ENCODE peak calls at places on chromosomes 16 and 17, in ten cellular contexts. S is AG10803, K is spleen, W is activated T-cell treated with anti-CD3 and anti-CD28 coated beads for 24 hours, E is suprapubic skin, X is foreskin fibroblast, M is cardiac muscle cell, T is mesothelial cell of epicardium, P is kidney glomerular epithelial cell, Z is colonic mucosa. Q is an unnamed sample.

GRCh38 chr17:29836643-29837042 is 93.4 kb downstream of the SSH2 start:
- DNase-seq in S (peak), K (no peak), W (no peak), E (no peak), X (peak), M (peak), T (no peak), P (no peak), Z (no peak), Q (no peak)

GRCh38 chr17:76953066-76953465 is 84.9 kb downstream of the MGAT5B start:
- DNase-seq in S (no peak), K (peak), W (no peak), E (no peak), X (no peak), M (no peak), T (no peak), P (no peak), Z (no peak), Q (no peak)

GRCh38 chr17:38589462-38590114 is 16.2 kb downstream of the SRCIN1 start:
- DNase-seq in S (no peak), K (no peak), W (no peak), E (no peak), X (no peak), M (no peak), T (no peak), P (no peak), Z (no peak), Q (no peak)

GRCh38 chr17:14299261-14300093 is 1.4 kb upstream of the HS3ST3B1 start:
- DNase-seq in S (peak), K (peak), W (no peak), E (peak), X (peak), M (peak), T (peak), P (no peak), Z (peak), Q (peak)

GRCh38 chr17:80033840-80034239 is 1.8 kb downstream of the TBC1D16 start:
- DNase-seq in S (no peak), K (no peak), W (no peak), E (no peak), X (no peak), M (no peak), T (no peak), P (no peak), Z (no peak), Q (no peak)

GRCh38 chr16:66419527-66419926 is 7.6 kb upstream of the BEAN1 start:
- DNase-seq in S (no peak), K (no peak), W (no peak), E (no peak), X (no peak), M (no peak), T (no peak), P (no peak), Z (no peak), Q (no peak)

GRCh38 chr16:88378401-88378800 is 4.4 kb upstream of the ZNF469 start:
- DNase-seq in S (no peak), K (peak), W (no peak), E (no peak), X (no peak), M (no peak), T (no peak), P (no peak), Z (no peak), Q (no peak)

GRCh38 chr17:75346906-75347305 is 57.7 kb upstream of the SLC25A19 start:
- DNase-seq in S (peak), K (no peak), W (no peak), E (no peak), X (peak), M (peak), T (no peak), P (no peak), Z (no peak), Q (peak)

GRCh38 chr16:70553175-70553574 is 29.6 kb downstream of the SF3B3 start:
- DNase-seq in S (peak), K (no peak), W (no peak), E (no peak), X (peak), M (peak), T (no peak), P (no peak), Z (no peak), Q (no peak)

GRCh38 chr17:68512967-68513474 is 791 bp downstream of the PRKAR1A start:
- DNase-seq in S (peak), K (no peak), W (no peak), E (peak), X (peak), M (peak), T (peak), P (peak), Z (peak), Q (no peak)

GRCh38 chr17:79402275-79402674 is 208.6 kb downstream of the RBFOX3 start:
- DNase-seq in S (no peak), K (no peak), W (no peak), E (no peak), X (no peak), M (no peak), T (no peak), P (no peak), Z (no peak), Q (no peak)

GRCh38 chr16:15858921-15859668 is 2.3 kb upstream of the MYH11 start:
- DNase-seq in S (no peak), K (no peak), W (no peak), E (no peak), X (no peak), M (no peak), T (no peak), P (no peak), Z (no peak), Q (no peak)

GRCh38 chr17:15971108-15971507 is 26.2 kb downstream of the ADORA2B start:
- DNase-seq in S (no peak), K (no peak), W (no peak), E (no peak), X (no peak), M (no peak), T (no peak), P (no peak), Z (no peak), Q (no peak)

GRCh38 chr16:83835972-83836566 is 28.3 kb downstream of the HSBP1 start:
- DNase-seq in S (peak), K (no peak), W (no peak), E (no peak), X (peak), M (peak), T (no peak), P (peak), Z (no peak), Q (no peak)

GRCh38 chr16:81384006-81384405 is 60.6 kb upstream of the CMIP start:
- DNase-seq in S (peak), K (no peak), W (no peak), E (no peak), X (no peak), M (peak), T (no peak), P (peak), Z (no peak), Q (no peak)

GRCh38 chr16:17375388-17376304 is 95.1 kb downstream of the XYLT1 start:
- DNase-seq in S (no peak), K (no peak), W (no peak), E (no peak), X (no peak), M (no peak), T (peak), P (no peak), Z (no peak), Q (no peak)

GRCh38 chr16:68475071-68475470 is 26.8 kb upstream of the SMPD3 start:
- DNase-seq in S (no peak), K (no peak), W (no peak), E (no peak), X (no peak), M (no peak), T (no peak), P (no peak), Z (no peak), Q (no peak)

GRCh38 chr17:27657620-27658019 is 26.6 kb downstream of the LGALS9 start:
- DNase-seq in S (no peak), K (peak), W (no peak), E (no peak), X (peak), M (peak), T (no peak), P (no peak), Z (no peak), Q (peak)

GRCh38 chr17:17313350-17313991 is 10.3 kb downstream of the NT5M start:
- DNase-seq in S (no peak), K (peak), W (peak), E (no peak), X (peak), M (peak), T (peak), P (peak), Z (peak), Q (peak)

GRCh38 chr17:42247734-42248133 is 28.5 kb downstream of the STAT5B start:
- DNase-seq in S (peak), K (no peak), W (no peak), E (no peak), X (peak), M (peak), T (no peak), P (no peak), Z (no peak), Q (no peak)

GRCh38 chr17:65523411-65523810 is 38.0 kb downstream of the AXIN2 start:
- DNase-seq in S (no peak), K (peak), W (no peak), E (no peak), X (no peak), M (peak), T (no peak), P (no peak), Z (no peak), Q (no peak)

GRCh38 chr17:33674685-33675084 is 381.6 kb upstream of the ASIC2 start:
- DNase-seq in S (peak), K (no peak), W (peak), E (peak), X (peak), M (peak), T (peak), P (peak), Z (peak), Q (peak)

Q was measured in nephron progenitor cell.